ENCODE peak calls at places on chromosomes 4 and X, in eight cellular contexts. F, L, B, A, Q, K, X and U are unnamed samples.

GRCh38 chrX:131802836-131803626 is 220.1 kb upstream of the STK26 start:
- DNase-seq in F (no peak), L (peak), B (peak), A (no peak), Q (peak), K (peak), X (no peak), U (peak)

GRCh38 chr4:83356899-83357661 is 22.4 kb upstream of the HPSE start:
- DNase-seq in F (peak), L (no peak), B (peak), A (peak), Q (no peak), K (peak), X (no peak), U (no peak)

GRCh38 chr4:53591372-53591892 is at the start of gene LNX1:
- DNase-seq in F (no peak), L (no peak), B (no peak), A (peak), Q (no peak), K (no peak), X (no peak), U (no peak)

GRCh38 chr4:108045687-108046024 is 56.0 kb downstream of the HADH start:
- DNase-seq in F (no peak), L (no peak), B (peak), A (no peak), Q (no peak), K (no peak), X (no peak), U (peak)

GRCh38 chrX:154409222-154409871 is at the start of gene DNASE1L1:
- DNase-seq in F (peak), L (no peak), B (peak), A (peak), Q (peak), K (peak), X (peak), U (peak)

GRCh38 chr4:129063640-129064039 is 29.7 kb downstream of the SCLT1 start:
- DNase-seq in F (no peak), L (no peak), B (no peak), A (peak), Q (no peak), K (no peak), X (no peak), U (no peak)

GRCh38 chr4:76219299-76220055 is 5.9 kb upstream of the SCARB2 start:
- DNase-seq in F (peak), L (no peak), B (peak), A (peak), Q (no peak), K (no peak), X (no peak), U (no peak)

GRCh38 chr4:31538877-31539276 is 818.7 kb downstream of the PCDH7 start:
- DNase-seq in F (no peak), L (no peak), B (no peak), A (no peak), Q (no peak), K (no peak), X (no peak), U (no peak)

GRCh38 chr4:3724319-3725231 is 41.6 kb upstream of the ADRA2C start:
- DNase-seq in F (no peak), L (no peak), B (no peak), A (no peak), Q (no peak), K (no peak), X (no peak), U (no peak)

GRCh38 chr4:10898072-10898471 is 213.5 kb upstream of the CLNK start:
- DNase-seq in F (no peak), L (no peak), B (no peak), A (no peak), Q (no peak), K (no peak), X (no peak), U (no peak)

GRCh38 chrX:19863237-19864223 is 23.9 kb downstream of the SH3KBP1 start:
- DNase-seq in F (no peak), L (no peak), B (peak), A (peak), Q (peak), K (no peak), X (no peak), U (no peak)

GRCh38 chr4:158519226-158519625 is 2.5 kb upstream of the RXFP1 start:
- DNase-seq in F (no peak), L (no peak), B (no peak), A (peak), Q (no peak), K (no peak), X (no peak), U (no peak)

GRCh38 chr4:9384126-9384525 is 21.2 kb downstream of the USP17L30 start:
- DNase-seq in F (no peak), L (no peak), B (no peak), A (peak), Q (no peak), K (no peak), X (no peak), U (no peak)

GRCh38 chr4:153257151-153257620 is 52.9 kb downstream of the TRIM2 start:
- DNase-seq in F (peak), L (peak), B (peak), A (no peak), Q (no peak), K (peak), X (no peak), U (peak)

GRCh38 chrX:97876697-97877407 is 993.1 kb downstream of the RPA4 start:
- DNase-seq in F (peak), L (no peak), B (peak), A (no peak), Q (no peak), K (no peak), X (no peak), U (no peak)

GRCh38 chr4:112973897-112974296 is 75.6 kb upstream of the ANK2 start:
- DNase-seq in F (no peak), L (no peak), B (no peak), A (no peak), Q (no peak), K (no peak), X (no peak), U (no peak)

GRCh38 chr4:100632163-100632562 is 114.3 kb upstream of the EMCN start:
- DNase-seq in F (no peak), L (no peak), B (no peak), A (no peak), Q (no peak), K (no peak), X (no peak), U (no peak)

GRCh38 chr4:24470681-24471622 is 113.4 kb downstream of the DHX15 start:
- DNase-seq in F (no peak), L (peak), B (peak), A (no peak), Q (peak), K (peak), X (no peak), U (peak)

GRCh38 chr4:152255437-152255836 is 280.5 kb downstream of the FBXW7 start:
- DNase-seq in F (no peak), L (no peak), B (peak), A (peak), Q (peak), K (peak), X (peak), U (no peak)

GRCh38 chr4:122346036-122346435 is 32.8 kb upstream of the ADAD1 start:
- DNase-seq in F (no peak), L (no peak), B (no peak), A (no peak), Q (no peak), K (no peak), X (no peak), U (no peak)

GRCh38 chrX:24148118-24148517 is 1.4 kb upstream of the ZFX start:
- DNase-seq in F (no peak), L (no peak), B (no peak), A (no peak), Q (no peak), K (peak), X (no peak), U (no peak)
- H3K4me3 ChIP-seq in F (no peak), L (peak), B (no peak), A (no peak), Q (peak), K (peak), X (no peak), U (no peak)

GRCh38 chrX:791479-792034 is 161.0 kb downstream of the SHOX start:
- DNase-seq in F (no peak), L (no peak), B (no peak), A (no peak), Q (no peak), K (no peak), X (no peak), U (no peak)
- H3K4me3 ChIP-seq in F (no peak), L (no peak), B (no peak), A (no peak), Q (no peak), K (no peak), X (no peak), U (no peak)

GRCh38 chr4:845836-846251 is 19.9 kb upstream of the CPLX1 start:
- DNase-seq in F (no peak), L (no peak), B (peak), A (no peak), Q (no peak), K (no peak), X (no peak), U (peak)
- H3K4me3 ChIP-seq in F (no peak), L (no peak), B (no peak), A (no peak), Q (no peak), K (no peak), X (no peak), U (no peak)

DNA sequence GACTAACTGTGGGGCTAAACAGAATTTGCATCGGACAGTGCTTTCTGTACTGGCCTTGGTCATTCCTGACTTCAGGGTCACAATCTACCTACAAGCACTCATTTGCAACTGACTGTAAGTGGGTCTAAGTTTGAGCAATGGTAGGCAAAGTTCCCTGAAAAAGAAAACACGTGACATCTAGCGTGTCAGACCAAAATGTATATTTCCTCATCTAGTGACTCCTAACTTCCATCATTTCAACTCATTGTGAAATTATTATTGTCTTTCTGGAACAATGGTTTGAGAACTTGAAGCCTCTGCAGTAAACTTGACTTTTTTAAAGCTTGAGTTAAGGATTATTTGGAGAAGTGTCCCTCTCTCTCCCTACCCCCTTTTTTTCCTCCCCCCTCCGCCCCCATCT is 113.6 kb downstream of the MID1 start:
- DNase-seq in F (no peak), L (no peak), B (no peak), A (no peak), Q (no peak), K (no peak), X (no peak), U (no peak)
- H3K4me3 ChIP-seq in F (no peak), L (no peak), B (no peak), A (no peak), Q (no peak), K (no peak), X (no peak), U (no peak)

GRCh38 chr4:145732895-145733880 is 53.2 kb downstream of the C4orf51 start:
- DNase-seq in F (peak), L (peak), B (peak), A (peak), Q (peak), K (peak), X (peak), U (peak)

GRCh38 chr4:145735330-145735638 is 55.3 kb downstream of the C4orf51 start:
- DNase-seq in F (peak), L (no peak), B (peak), A (peak), Q (no peak), K (peak), X (no peak), U (peak)

GRCh38 chr4:145734051-145734450 is 54.1 kb downstream of the C4orf51 start:
- DNase-seq in F (no peak), L (no peak), B (peak), A (peak), Q (no peak), K (no peak), X (no peak), U (no peak)

GRCh38 chr4:145735777-145736176 is 55.8 kb downstream of the C4orf51 start:
- DNase-seq in F (no peak), L (no peak), B (no peak), A (no peak), Q (no peak), K (no peak), X (no peak), U (no peak)

GRCh38 chr4:145734576-145735329 is 54.8 kb downstream of the C4orf51 start:
- DNase-seq in F (peak), L (no peak), B (peak), A (peak), Q (peak), K (peak), X (no peak), U (peak)
- H3K4me3 ChIP-seq in F (peak), L (no peak), B (peak), A (peak), Q (no peak), K (no peak), X (no peak), U (no peak)

GRCh38 chrX:54423161-54423888 is 16.9 kb upstream of the TSR2 start:
- DNase-seq in F (no peak), L (no peak), B (no peak), A (no peak), Q (no peak), K (peak), X (no peak), U (no peak)
- H3K4me3 ChIP-seq in F (no peak), L (no peak), B (no peak), A (no peak), Q (no peak), K (no peak), X (no peak), U (no peak)

DNA sequence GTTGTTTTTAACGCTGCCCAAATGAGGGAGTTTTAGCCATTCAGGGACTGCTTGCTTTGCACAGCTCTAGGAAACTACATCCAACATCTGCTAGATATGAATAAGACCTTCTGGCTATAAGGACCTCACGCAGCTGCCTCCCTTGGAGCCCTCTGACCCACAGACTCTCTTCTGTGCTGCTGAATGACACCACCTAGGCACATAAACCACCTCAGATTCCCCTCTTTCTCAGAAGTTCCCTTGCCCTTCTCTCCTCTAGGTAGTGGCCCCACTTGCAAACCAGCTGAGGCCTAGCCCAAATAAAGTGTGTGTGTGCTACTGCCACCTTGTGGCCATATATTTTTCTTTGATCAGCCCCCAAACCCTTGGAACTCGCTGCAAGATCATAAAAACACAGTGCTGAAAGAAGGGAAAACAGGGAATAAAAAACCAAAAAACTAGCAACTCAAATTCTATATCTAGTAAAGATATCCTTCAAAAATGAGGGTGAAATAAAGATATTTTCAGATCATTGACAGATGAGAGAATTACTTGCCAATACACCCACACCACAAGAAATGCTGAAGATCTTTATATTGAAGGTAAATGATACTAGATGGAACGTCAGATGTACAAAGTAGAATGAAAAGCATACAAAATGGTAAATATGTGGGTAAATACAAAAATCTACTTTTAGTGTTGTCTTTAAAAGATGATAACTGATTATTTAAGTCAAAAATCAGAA is 265.9 kb downstream of the ADAMTS3 start:
- DNase-seq in F (no peak), L (no peak), B (peak), A (peak), Q (no peak), K (peak), X (peak), U (no peak)
- H3K4me3 ChIP-seq in F (no peak), L (no peak), B (no peak), A (no peak), Q (no peak), K (no peak), X (no peak), U (no peak)

GRCh38 chr4:147737623-147738022 is 5.7 kb downstream of the ARHGAP10 start:
- DNase-seq in F (no peak), L (no peak), B (no peak), A (no peak), Q (no peak), K (no peak), X (no peak), U (no peak)

GRCh38 chr4:147735413-147736301 is 3.8 kb downstream of the ARHGAP10 start:
- DNase-seq in F (no peak), L (no peak), B (no peak), A (no peak), Q (peak), K (peak), X (no peak), U (no peak)

GRCh38 chr4:147733614-147734344 is 1.9 kb downstream of the ARHGAP10 start:
- DNase-seq in F (no peak), L (no peak), B (peak), A (peak), Q (no peak), K (peak), X (no peak), U (no peak)

GRCh38 chr4:147734496-147734895 is 2.6 kb downstream of the ARHGAP10 start:
- DNase-seq in F (no peak), L (no peak), B (no peak), A (no peak), Q (no peak), K (no peak), X (no peak), U (no peak)

DNA sequence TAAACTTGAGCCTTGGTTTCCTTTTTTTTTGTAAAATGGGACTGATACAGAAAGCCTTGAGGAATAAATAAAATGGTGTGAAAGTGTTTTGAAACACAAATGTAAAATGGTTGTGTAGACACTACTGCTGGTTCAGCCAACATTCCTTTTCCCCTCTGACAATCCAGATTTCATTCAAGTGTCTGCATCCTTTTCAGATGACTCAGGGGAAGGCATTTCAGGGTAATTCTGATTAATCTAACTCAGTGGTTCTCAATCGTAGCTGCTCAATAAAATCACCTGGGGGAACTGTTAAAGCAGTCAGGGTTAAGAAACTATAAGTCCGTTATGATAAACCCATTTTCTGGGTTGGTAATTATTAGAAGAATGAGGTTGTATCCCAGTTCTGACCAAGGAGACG is 4.6 kb downstream of the ARHGAP10 start:
- DNase-seq in F (no peak), L (no peak), B (peak), A (peak), Q (no peak), K (peak), X (no peak), U (no peak)
- H3K4me3 ChIP-seq in F (no peak), L (no peak), B (no peak), A (no peak), Q (peak), K (no peak), X (no peak), U (no peak)